ENCODE peak calls at places on chromosomes 16 and 17, in ten cellular contexts. Z, W, Y, S, Q, T, H, I, G and R are unnamed samples.

GRCh38 chr16:4015991-4016325 is 100.3 kb downstream of the ADCY9 start:
- DNase-seq in I (no peak), Q (no peak), Y (no peak), G (no peak), W (no peak), T (no peak), Z (no peak), S (no peak), H (no peak), R (no peak)

GRCh38 chr17:59840329-59840907 is 52.3 kb downstream of the TUBD1 start:
- DNase-seq in Z (no peak), I (peak; percentile 56), W (no peak), S (peak; percentile 45), H (no peak), Y (no peak), G (no peak), T (no peak), Q (peak; percentile 82), R (peak; percentile 19)

GRCh38 chr16:57409870-57410585 is 5.5 kb downstream of the CCL17 start:
- DNase-seq in W (no peak), Y (no peak), S (no peak), Z (no peak), Q (peak; percentile 38), T (no peak), I (no peak), H (no peak), G (no peak), R (peak; percentile 61)

GRCh38 chr16:53022374-53022773 is 30.3 kb downstream of the CHD9NB start:
- DNase-seq in I (peak; percentile 52), W (no peak), Z (no peak), Q (peak; percentile 70), Y (no peak), G (no peak), T (peak; percentile 70), H (no peak), S (peak; percentile 84), R (peak; percentile 57)

GRCh38 chr17:30550512-30551273 is 73.5 kb downstream of the GOSR1 start:
- DNase-seq in H (no peak), W (peak; percentile 25), Y (no peak), S (no peak), Z (no peak), G (no peak), Q (no peak), I (peak; percentile 33), T (no peak), R (no peak)

GRCh38 chr17:64635647-64636305 is 26.3 kb downstream of the SMURF2 start:
- DNase-seq in S (no peak), W (no peak), Z (no peak), Q (no peak), I (peak; percentile 75), Y (no peak), T (no peak), H (peak; percentile 56), G (no peak), R (no peak)

GRCh38 chr16:84318091-84318975 is 23.7 kb downstream of the WFDC1 start:
- DNase-seq in I (no peak), W (no peak), Q (no peak), S (no peak), Z (no peak), T (no peak), Y (peak; percentile 45), G (no peak), H (no peak), R (no peak)

GRCh38 chr17:50079334-50080095 is 15.6 kb upstream of the PDK2 start:
- DNase-seq in Z (no peak), H (no peak), T (no peak), Q (peak; percentile 86), I (peak; percentile 34), S (peak; percentile 45), Y (no peak), G (no peak), W (no peak), R (peak; percentile 39)

GRCh38 chr16:66711581-66711980 is 15.0 kb upstream of the CMTM4 start:
- DNase-seq in I (no peak), S (no peak), T (no peak), Z (no peak), Q (no peak), G (no peak), Y (no peak), W (no peak), H (no peak), R (no peak)

GRCh38 chr16:66713076-66713475 is 16.5 kb upstream of the CMTM4 start:
- DNase-seq in T (no peak), W (no peak), I (no peak), S (no peak), Z (no peak), G (no peak), Y (no peak), H (no peak), Q (no peak), R (no peak)

GRCh38 chr16:66714659-66715307 is 18.2 kb upstream of the CMTM4 start:
- DNase-seq in W (no peak), Z (no peak), T (peak; percentile 46), S (no peak), G (no peak), Q (no peak), Y (no peak), I (no peak), H (no peak), R (peak; percentile 57)

GRCh38 chr16:66712512-66712911 is 16.0 kb upstream of the CMTM4 start:
- DNase-seq in S (no peak), T (no peak), H (no peak), Q (no peak), I (no peak), W (no peak), Y (no peak), Z (no peak), G (no peak), R (no peak)

GRCh38 chr16:66714062-66714461 is 17.5 kb upstream of the CMTM4 start:
- DNase-seq in G (no peak), S (no peak), I (no peak), W (no peak), H (no peak), Y (no peak), Z (no peak), T (no peak), Q (no peak), R (peak; percentile 80)
- H3K27ac ChIP-seq in G (no peak overlapping the region), S (no peak overlapping the region), I (no peak overlapping the region), W (no peak overlapping the region), H (no peak overlapping the region), Y (no peak overlapping the region), Z (no peak overlapping the region), T (no peak overlapping the region), Q (no peak overlapping the region), R (no peak overlapping the region)

DNA sequence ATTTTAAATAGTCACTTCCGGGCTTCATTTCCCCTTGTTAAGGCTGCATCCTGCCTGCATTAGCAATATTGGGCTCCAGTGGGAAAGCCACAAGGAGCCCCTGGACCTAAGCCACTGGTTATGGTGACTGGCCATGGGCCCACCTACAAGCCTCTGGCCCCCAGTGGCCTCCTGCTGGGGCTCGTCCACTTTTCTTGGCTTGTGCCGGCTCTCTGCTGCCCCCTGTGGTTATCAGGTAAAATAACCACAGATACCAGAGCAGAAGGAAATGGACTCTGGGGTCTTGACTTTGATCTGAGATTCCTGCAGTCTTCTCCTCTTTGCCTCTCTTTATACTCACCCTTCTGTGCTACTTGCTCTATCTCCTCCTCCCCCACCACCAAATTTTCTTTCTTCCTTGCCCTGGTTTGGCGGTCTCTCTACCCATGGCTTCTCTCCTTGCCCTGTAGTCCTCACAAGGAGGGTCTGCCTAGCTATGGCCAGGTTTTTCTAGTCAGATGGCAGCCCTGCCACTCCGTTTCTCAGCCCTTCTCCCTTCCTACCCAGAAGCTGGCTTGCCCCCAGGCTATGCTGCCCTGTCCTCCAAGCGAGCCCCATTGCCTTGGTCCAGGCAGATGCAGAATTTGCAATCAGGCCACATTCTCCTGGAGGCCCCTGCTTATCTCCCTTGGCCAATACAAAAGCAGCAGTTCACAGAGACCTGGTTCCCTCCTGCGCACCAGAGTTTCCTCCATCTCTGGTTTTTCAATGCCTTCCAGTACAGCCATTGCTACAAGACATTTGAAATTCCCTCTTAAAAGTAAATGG is 82.9 kb upstream of the RCVRN start:
- DNase-seq in Z (peak; percentile 31), H (no peak), T (peak; percentile 58), W (peak; percentile 54), I (peak; percentile 40), G (peak; percentile 20), Q (peak; percentile 78), Y (no peak), S (peak; percentile 59), R (no peak)
- H3K27ac ChIP-seq in Z (peak overlapping the region; percentile 4), H (no peak overlapping the region), T (no peak overlapping the region), W (no peak overlapping the region), I (no peak overlapping the region), G (no peak overlapping the region), Q (no peak overlapping the region), Y (no peak overlapping the region), S (no peak overlapping the region), R (no peak overlapping the region)

GRCh38 chr17:75205793-75206163 is 299 bp downstream of the NUP85 start:
- DNase-seq in W (no peak), I (no peak), H (no peak), Q (no peak), Y (no peak), Z (no peak), G (no peak), T (no peak), S (no peak), R (no peak)

GRCh38 chr17:75194879-75195278 is 10.6 kb upstream of the NUP85 start:
- DNase-seq in S (no peak), T (no peak), Z (no peak), W (no peak), H (no peak), Q (no peak), I (no peak), Y (no peak), G (no peak), R (peak; percentile 93)

GRCh38 chr17:75205037-75205792 is at the start of gene NUP85:
- DNase-seq in S (peak; percentile 96), I (peak; percentile 94), Z (peak; percentile 95), W (peak; percentile 96), G (peak; percentile 89), Y (peak; percentile 97), T (peak; percentile 100), Q (peak; percentile 97), H (peak; percentile 91), R (peak; percentile 90)

DNA sequence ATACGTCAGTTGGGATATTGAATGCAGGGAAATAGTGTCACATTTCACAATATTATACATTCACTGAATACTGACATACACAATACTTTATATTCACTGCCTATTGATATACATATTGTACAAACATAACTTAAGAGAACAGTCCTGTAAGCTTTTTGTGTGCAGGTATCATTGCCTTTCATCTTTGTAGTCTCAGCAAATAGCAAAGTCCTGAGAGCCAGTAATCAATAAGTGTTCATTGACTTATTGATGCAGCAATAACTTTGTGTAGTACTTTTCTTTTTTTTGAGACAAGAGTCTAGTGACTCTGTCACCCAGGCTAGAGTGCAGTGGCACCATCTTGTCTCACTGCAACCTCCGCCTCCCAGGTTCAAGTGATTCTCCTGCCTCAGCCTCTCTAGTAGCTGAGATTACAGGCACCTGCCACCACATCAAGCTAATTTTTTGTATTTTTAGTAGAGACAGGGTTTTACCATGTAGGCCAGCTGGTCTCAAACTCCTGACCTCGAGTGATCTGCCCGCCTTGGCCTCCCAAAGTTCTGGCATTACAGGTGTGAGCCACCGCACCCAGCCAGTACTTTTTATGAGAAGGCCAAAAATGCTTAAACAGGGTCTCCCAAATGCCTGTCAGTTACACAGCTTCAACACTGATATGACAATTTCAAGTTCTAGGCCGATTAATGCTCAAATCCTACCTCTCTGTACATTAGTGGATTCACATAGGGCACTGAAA is 5.4 kb upstream of the NUP85 start:
- DNase-seq in Q (no peak), T (no peak), Y (no peak), Z (no peak), W (no peak), I (no peak), S (no peak), G (no peak), H (no peak), R (no peak)
- H3K27ac ChIP-seq in Q (no peak overlapping the region), T (no peak overlapping the region), Y (no peak overlapping the region), Z (no peak overlapping the region), W (no peak overlapping the region), I (no peak overlapping the region), S (no peak overlapping the region), G (no peak overlapping the region), H (no peak overlapping the region), R (no peak overlapping the region)

GRCh38 chr17:33292184-33292980 is 713 bp downstream of the ASIC2 start:
- DNase-seq in G (no peak), Y (peak; percentile 67), W (no peak), T (peak; percentile 81), S (peak; percentile 79), Q (peak; percentile 77), I (peak; percentile 37), Z (no peak), H (no peak), R (peak; percentile 50)

GRCh38 chr17:33290156-33290697 is 2.9 kb downstream of the ASIC2 start:
- DNase-seq in H (no peak), W (no peak), I (no peak), Y (no peak), Z (no peak), T (no peak), Q (no peak), S (no peak), G (no peak), R (no peak)

GRCh38 chr17:33291248-33292183 is 1.6 kb downstream of the ASIC2 start:
- DNase-seq in Y (peak; percentile 80), Z (no peak), G (no peak), T (peak; percentile 69), Q (peak; percentile 81), W (no peak), H (no peak), I (peak; percentile 45), S (peak; percentile 77), R (peak; percentile 37)

GRCh38 chr17:33294994-33295393 is 1.9 kb upstream of the ASIC2 start:
- DNase-seq in H (no peak), I (no peak), W (no peak), Z (no peak), T (no peak), G (no peak), S (no peak), Y (no peak), Q (no peak), R (no peak)

DNA sequence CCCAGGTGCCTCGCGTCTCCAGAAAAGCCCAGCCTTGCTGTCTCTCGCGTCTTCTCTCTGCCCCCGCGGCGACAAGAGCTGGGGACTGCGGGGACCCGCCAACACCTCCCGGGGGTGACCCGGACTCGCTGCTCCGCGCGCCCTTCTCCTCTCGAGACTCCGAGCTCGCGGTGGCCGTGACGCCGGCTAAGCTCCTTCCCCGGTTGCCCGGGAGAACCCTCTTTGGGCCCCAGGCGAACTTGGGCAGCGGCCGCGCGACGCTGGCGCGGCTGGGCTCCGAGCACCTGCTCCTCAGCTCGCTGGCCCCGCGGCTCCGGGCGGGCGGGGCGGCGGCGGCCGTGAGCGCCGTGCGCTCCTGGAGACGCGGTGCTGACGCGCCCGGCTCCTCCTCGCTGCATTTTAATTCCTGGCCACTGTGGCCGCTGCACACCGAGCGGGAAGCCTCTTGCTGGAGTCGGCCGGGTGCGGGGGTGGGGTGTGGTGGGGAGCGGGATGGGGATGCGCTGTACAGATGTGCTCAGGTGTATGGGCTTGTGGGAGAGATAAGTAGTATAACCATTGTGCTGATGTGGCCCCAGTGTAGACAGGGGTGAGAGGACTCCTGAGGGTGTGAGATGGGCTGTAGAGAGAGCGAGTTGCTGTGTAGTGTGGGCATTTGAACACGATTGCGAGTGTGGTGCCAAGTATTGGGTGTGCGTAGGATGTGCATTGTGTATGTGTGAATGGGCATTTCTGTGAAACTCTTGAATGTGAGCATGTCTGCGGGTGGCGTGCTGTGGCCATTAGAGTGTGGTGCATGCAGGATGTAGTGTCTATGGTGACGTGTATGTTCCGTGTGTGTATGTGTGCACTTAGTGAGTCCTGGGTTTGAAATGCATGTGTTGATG is at the start of gene ASIC2:
- DNase-seq in Y (peak; percentile 79), W (no peak), G (no peak), S (peak; percentile 89), H (no peak), T (peak; percentile 55), Z (no peak), Q (peak; percentile 78), I (no peak), R (peak; percentile 57)
- H3K27ac ChIP-seq in Y (no peak within 1 kb of the TSS), W (no peak within 1 kb of the TSS), G (no peak within 1 kb of the TSS), S (no peak within 1 kb of the TSS), H (no peak within 1 kb of the TSS), T (no peak within 1 kb of the TSS), Z (no peak within 1 kb of the TSS), Q (no peak within 1 kb of the TSS), I (no peak within 1 kb of the TSS), R (no peak within 1 kb of the TSS)